ENCODE peak calls at places on chromosomes 3 and 15, in nine cellular contexts. K, Q, R, P, A, Z, E, C and J are unnamed samples.

GRCh38 chr15:73682597-73683090 is 1.5 kb upstream of the CD276 start:
- DNase-seq in Z (no peak), P (no peak), K (no peak), A (no peak), E (no peak), C (no peak), Q (no peak), R (no peak), J (no peak)

GRCh38 chr3:119401069-119401468 is 62.3 kb downstream of the TMEM39A start:
- DNase-seq in K (no peak), Z (no peak), R (no peak), C (no peak), E (no peak), P (no peak), Q (no peak), A (no peak), J (no peak)

GRCh38 chr15:55846108-55846707 is 103.3 kb upstream of the PRTG start:
- DNase-seq in Z (no peak), E (peak; percentile 83), K (peak; percentile 55), A (peak; percentile 83), Q (no peak), P (peak; percentile 84), C (peak; percentile 43), R (peak; percentile 69), J (no peak)

GRCh38 chr15:47542312-47543094 is 174.8 kb upstream of the SEMA6D start:
- DNase-seq in Z (no peak), A (no peak), C (no peak), P (no peak), Q (no peak), K (no peak), E (no peak), R (no peak), J (no peak)

GRCh38 chr3:135155228-135155627 is 360.2 kb downstream of the EPHB1 start:
- DNase-seq in Q (no peak), K (no peak), E (no peak), Z (no peak), C (no peak), A (no peak), P (no peak), R (no peak), J (no peak)

GRCh38 chr3:76470285-76470684 is 569.6 kb upstream of the ROBO2 start:
- DNase-seq in K (no peak), Q (peak; percentile 31), A (peak; percentile 92), C (no peak), Z (no peak), R (no peak), E (no peak), P (no peak), J (no peak)

GRCh38 chr3:197028711-197029510 is 706 bp downstream of the MELTF start:
- DNase-seq in A (no peak), R (no peak), Z (no peak), C (no peak), K (peak; percentile 35), P (no peak), Q (no peak), E (no peak), J (no peak)

GRCh38 chr3:48369685-48370329 is 2.2 kb upstream of the FBXW12 start:
- DNase-seq in P (no peak), Q (no peak), E (no peak), C (no peak), R (no peak), Z (no peak), K (no peak), A (no peak), J (no peak)

GRCh38 chr3:13149331-13150203 is 76.3 kb upstream of the IQSEC1 start:
- DNase-seq in K (no peak), E (no peak), R (no peak), C (no peak), Z (no peak), Q (no peak), P (no peak), A (no peak), J (peak; percentile 45)

GRCh38 chr15:89332446-89332845 is 2.2 kb downstream of the POLG start:
- DNase-seq in R (peak; percentile 28), P (peak; percentile 20), A (peak; percentile 14), C (no peak), E (no peak), Q (no peak), K (peak; percentile 32), Z (no peak), J (no peak)

GRCh38 chr3:57079221-57079831 is 18.9 kb downstream of the SPATA12 start:
- DNase-seq in C (peak; percentile 43), P (peak; percentile 11), K (peak; percentile 16), Z (peak; percentile 46), E (no peak), R (peak; percentile 28), A (no peak), Q (no peak), J (peak; percentile 85)

GRCh38 chr3:144273611-144274010 is 302.0 kb downstream of the DIPK2A start:
- DNase-seq in Z (no peak), A (peak; percentile 47), P (no peak), Q (no peak), K (no peak), E (no peak), R (no peak), C (no peak), J (no peak)

GRCh38 chr3:196122021-196122687 is 40.3 kb upstream of the TFRC start:
- DNase-seq in P (no peak), C (no peak), A (no peak), Z (no peak), K (no peak), Q (no peak), R (peak; percentile 29), E (no peak), J (peak; percentile 26)

DNA sequence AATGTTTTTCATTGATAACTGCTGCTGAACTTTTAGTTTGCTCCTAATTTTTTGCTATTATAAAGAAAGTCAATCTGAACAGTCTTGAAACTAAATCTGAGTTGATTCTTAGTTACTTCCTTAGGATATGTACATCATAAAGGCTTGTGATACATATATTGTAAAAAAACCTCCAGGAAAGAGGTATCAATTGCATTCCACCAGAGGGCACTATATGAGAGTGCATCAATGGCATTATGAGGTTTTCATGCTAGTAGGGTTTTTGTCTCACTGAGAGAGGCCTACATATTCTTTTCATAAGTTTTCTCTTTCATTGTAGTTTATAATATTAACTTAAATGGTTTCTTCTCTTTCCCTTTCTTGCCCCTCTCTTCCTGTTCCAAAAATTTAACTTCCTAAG is 46.9 kb downstream of the PIK3R4 start:
- DNase-seq in A (peak; percentile 14), C (no peak), R (peak; percentile 30), Q (peak; percentile 6), P (peak; percentile 15), E (peak; percentile 45), Z (no peak), K (no peak), J (no peak)
- TF ChIP-seq CTCF in A (peak; percentile 48), C (peak; percentile 29), R (peak; percentile 51), Q (peak; percentile 66), P (peak; percentile 31), E (peak; percentile 84), Z (peak; percentile 29), K (peak; percentile 56), J (no peak)

DNA sequence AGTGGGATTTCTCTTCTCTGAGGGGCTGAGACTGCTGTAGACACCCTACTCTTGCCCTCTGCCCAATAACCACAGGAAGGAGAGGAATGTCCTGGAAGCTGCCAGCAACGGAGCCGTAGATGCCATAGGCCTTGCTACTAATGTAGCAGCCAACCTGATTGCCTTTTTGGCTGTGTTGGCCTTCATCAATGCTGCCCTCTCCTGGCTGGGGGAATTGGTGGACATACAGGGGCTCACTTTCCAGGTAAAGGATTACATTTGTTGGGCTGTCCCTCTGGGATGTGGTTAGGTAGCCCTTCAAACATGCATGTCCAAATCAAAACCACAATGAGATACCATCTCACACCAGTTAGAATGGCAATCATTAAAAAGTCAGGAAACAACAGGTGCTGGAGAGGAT is 16.1 kb downstream of the SLC28A2 start:
- DNase-seq in R (peak; percentile 30), C (no peak), E (no peak), Z (no peak), P (no peak), A (no peak), K (peak; percentile 26), Q (no peak), J (no peak)
- TF ChIP-seq CTCF in R (peak; percentile 66), C (no peak), E (peak; percentile 18), Z (no peak), P (no peak), A (peak; percentile 8), K (no peak), Q (no peak), J (no peak)

GRCh38 chr3:8996681-8997121 is 33.4 kb upstream of the RAD18 start:
- DNase-seq in Z (no peak), E (peak; percentile 48), Q (peak; percentile 11), A (peak; percentile 28), C (peak; percentile 31), R (peak; percentile 53), K (no peak), P (peak; percentile 73), J (no peak)

GRCh38 chr3:8996216-8996615 is 32.9 kb upstream of the RAD18 start:
- DNase-seq in R (no peak), E (no peak), Q (no peak), C (no peak), A (no peak), P (no peak), K (no peak), Z (no peak), J (no peak)

GRCh38 chr3:9000041-9000440 is 36.8 kb upstream of the RAD18 start:
- DNase-seq in C (no peak), E (no peak), R (no peak), Z (no peak), A (no peak), Q (no peak), K (no peak), P (no peak), J (no peak)

GRCh38 chr3:8994226-8994625 is 31.0 kb upstream of the RAD18 start:
- DNase-seq in E (no peak), Z (no peak), A (no peak), C (no peak), P (no peak), K (no peak), R (no peak), Q (no peak), J (no peak)

GRCh38 chr3:8997151-8997550 is 33.9 kb upstream of the RAD18 start:
- DNase-seq in Q (no peak), R (no peak), Z (no peak), E (no peak), K (no peak), P (no peak), C (no peak), A (no peak), J (no peak)
- TF ChIP-seq CTCF in Q (no peak), R (no peak), Z (no peak), E (no peak), K (no peak), P (no peak), C (no peak), A (no peak), J (no peak)

DNA sequence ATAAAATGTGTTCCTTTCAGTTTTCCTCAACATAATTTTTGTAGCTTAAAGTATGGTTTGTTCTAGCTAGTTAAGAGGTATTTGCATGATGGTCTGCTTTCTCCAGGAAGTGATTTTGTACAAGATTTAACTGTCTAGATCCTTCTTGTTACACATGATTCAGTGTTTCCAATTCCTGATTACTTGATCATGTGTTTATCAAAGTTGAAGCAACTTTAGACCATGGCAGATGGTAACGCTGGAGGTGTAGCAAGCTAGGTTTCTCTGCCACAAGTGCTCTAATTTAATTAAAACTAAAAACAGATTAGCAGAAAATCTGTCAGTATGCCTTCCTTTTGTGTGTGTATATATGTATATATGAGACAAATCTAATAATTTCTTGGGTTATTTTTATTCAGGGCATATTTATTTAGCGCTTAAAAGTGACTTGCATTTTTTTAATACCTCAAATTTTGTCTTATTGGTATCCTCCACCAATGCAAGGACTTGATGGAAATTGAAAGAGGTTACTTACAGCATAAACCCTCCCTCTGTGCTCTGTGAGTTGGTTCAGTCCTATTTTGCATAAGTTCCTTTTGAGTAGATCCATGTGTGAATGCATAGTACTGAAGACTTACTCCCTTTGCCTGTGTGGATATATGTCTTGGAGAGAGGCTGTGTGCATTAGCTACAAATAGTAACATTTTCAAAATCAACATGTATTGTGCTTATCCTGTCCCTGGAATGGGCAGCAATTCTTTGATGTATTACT is 157.3 kb upstream of the CGNL1 start:
- DNase-seq in Q (no peak), C (no peak), P (peak; percentile 92), Z (no peak), R (no peak), A (peak; percentile 76), K (no peak), E (peak; percentile 89), J (no peak)
- TF ChIP-seq CTCF in Q (no peak), C (no peak), P (no peak), Z (no peak), R (no peak), A (no peak), K (no peak), E (no peak), J (no peak)